ENCODE peak calls at places on chromosomes 16 and 17, in eight cellular contexts. I is T-helper 2 cell, G is NCI-H774, Z is transverse colon, F is tibial nerve, N is T-helper 1 cell, X is GM23248, O is testis. D is an unnamed sample.

GRCh38 chr17:21680366-21680765 is 12.0 kb upstream of the KCNJ18 start:
- DNase-seq in F (no peak), I (no peak), O (no peak), Z (no peak), N (no peak), G (no peak), X (no peak), D (no peak)

GRCh38 chr17:40025991-40026815 is 11.0 kb downstream of the CSF3 start:
- DNase-seq in N (peak; percentile 23), X (no peak), O (no peak), G (no peak), F (no peak), Z (no peak), I (no peak), D (no peak)

GRCh38 chr17:49513044-49513395 is 17.9 kb downstream of the NGFR start:
- DNase-seq in Z (no peak), I (no peak), O (no peak), G (no peak), F (no peak), N (no peak), X (no peak), D (no peak)

GRCh38 chr17:55672585-55673501 is 49.8 kb downstream of the TMEM100 start:
- DNase-seq in F (no peak), I (no peak), O (no peak), X (peak; percentile 60), Z (no peak), G (no peak), N (no peak), D (no peak)

GRCh38 chr16:68244481-68244902 is 681 bp upstream of the PLA2G15 start:
- DNase-seq in F (no peak), O (no peak), N (no peak), G (no peak), I (no peak), X (no peak), Z (no peak), D (no peak)

GRCh38 chr17:42979511-42980273 is at the start of gene PTGES3L:
- DNase-seq in N (peak; percentile 8), F (no peak), X (peak; percentile 62), I (no peak), O (peak; percentile 43), Z (peak; percentile 63), G (peak; percentile 73), D (no peak)

GRCh38 chr16:84518804-84519341 is 14.4 kb upstream of the MEAK7 start:
- DNase-seq in N (peak; percentile 50), Z (peak; percentile 50), G (peak; percentile 61), F (no peak), X (no peak), I (no peak), O (no peak), D (peak; percentile 56)

GRCh38 chr17:73151888-73152633 is 12.7 kb upstream of the SSTR2 start:
- DNase-seq in G (no peak), I (no peak), F (no peak), Z (no peak), O (no peak), N (no peak), X (no peak), D (no peak)

GRCh38 chr16:56426585-56426984 is 1.2 kb upstream of the AMFR start:
- DNase-seq in I (no peak), X (no peak), O (no peak), N (no peak), F (no peak), G (no peak), Z (no peak), D (no peak)

GRCh38 chr16:90083139-90083538 is 6.0 kb upstream of the PRDM7 start:
- DNase-seq in G (no peak), F (no peak), X (no peak), I (no peak), O (no peak), Z (no peak), N (no peak), D (no peak)

GRCh38 chr16:86101912-86102187 is 202.9 kb downstream of the IRF8 start:
- DNase-seq in F (no peak), N (no peak), X (no peak), O (no peak), I (no peak), Z (no peak), G (no peak), D (no peak)

GRCh38 chr16:964696-965395 is 5.9 kb downstream of the LMF1 start:
- DNase-seq in O (no peak), X (no peak), Z (peak; percentile 36), N (peak; percentile 73), G (no peak), I (no peak), F (no peak), D (peak; percentile 55)

GRCh38 chr16:52496051-52496876 is 50.7 kb downstream of the TOX3 start:
- DNase-seq in N (no peak), Z (no peak), F (no peak), X (no peak), G (peak; percentile 74), O (no peak), I (no peak), D (no peak)

GRCh38 chr17:18028684-18029540 is 10.1 kb downstream of the ATPAF2 start:
- DNase-seq in X (no peak), G (peak; percentile 3), F (no peak), O (no peak), I (no peak), Z (no peak), N (no peak), D (no peak)

GRCh38 chr17:56320443-56320842 is 167.2 kb downstream of the ANKFN1 start:
- DNase-seq in I (no peak), O (no peak), X (no peak), N (no peak), F (no peak), G (no peak), Z (no peak), D (no peak)

GRCh38 chr17:79651266-79651665 is 40.4 kb upstream of the RBFOX3 start:
- DNase-seq in X (no peak), F (no peak), Z (no peak), G (no peak), I (no peak), O (peak; percentile 2), N (no peak), D (no peak)

GRCh38 chr16:71863995-71864394 is 18.2 kb downstream of the ATXN1L start:
- DNase-seq in I (no peak), N (no peak), F (no peak), G (no peak), O (no peak), X (no peak), Z (no peak), D (no peak)

GRCh38 chr16:67820608-67821259 is 14.0 kb downstream of the TSNAXIP1 start:
- DNase-seq in O (no peak), Z (no peak), N (no peak), G (no peak), F (no peak), I (no peak), X (no peak), D (no peak)

GRCh38 chr17:75455896-75456416 is 479 bp upstream of the TMEM94 start:
- DNase-seq in O (no peak), G (peak; percentile 75), Z (peak; percentile 27), X (no peak), N (no peak), F (no peak), I (no peak), D (no peak)

D was measured in T-helper 9 cell.